ENCODE peak calls at places on chromosomes 4 and X, in seven cellular contexts. R is GM06990; P is GM03348; L is fibroblast of lung; N is kidney epithelial cell; A is left lung; V is stimulated activated CD4-positive, alpha-beta T cell treated with anti-CD3 and anti-CD28 coated beads, Interleukin-4, amount 100 ng/mL, for 4 hours. M is an unnamed sample.

GRCh38 chrX:39854772-39855747 is 242.7 kb downstream of the BCOR start:
- DNase-seq in V (peak), P (no peak), R (peak), N (no peak), A (no peak), L (no peak), M (no peak)

GRCh38 chr4:37561803-37562207 is 124.4 kb downstream of the RELL1 start:
- DNase-seq in N (peak), L (peak), P (no peak), V (no peak), A (no peak), R (no peak), M (peak)

GRCh38 chr4:7161721-7162214 is 30.6 kb upstream of the SORCS2 start:
- DNase-seq in V (no peak), N (no peak), L (peak), A (no peak), R (no peak), P (peak), M (no peak)

GRCh38 chrX:100928660-100929613 is at the start of gene XKRX:
- DNase-seq in L (peak), P (peak), N (no peak), R (peak), V (peak), A (peak), M (peak)

GRCh38 chr4:39823193-39823592 is 125.3 kb downstream of the UBE2K start:
- DNase-seq in R (no peak), N (no peak), P (peak), V (no peak), A (no peak), L (peak), M (no peak)

GRCh38 chrX:17291998-17292658 is 82.9 kb upstream of the NHS start:
- DNase-seq in A (no peak), N (no peak), V (no peak), L (peak), P (no peak), R (no peak), M (no peak)

GRCh38 chr4:181807771-181808170 is 435.4 kb upstream of the TENM3 start:
- DNase-seq in P (peak), N (no peak), A (no peak), L (peak), R (no peak), V (no peak), M (no peak)

GRCh38 chr4:10006236-10006603 is 15.1 kb downstream of the SLC2A9 start:
- DNase-seq in V (no peak), R (no peak), P (peak), N (peak), L (peak), A (no peak), M (peak)

GRCh38 chr4:107027379-107027778 is 8.7 kb downstream of the DKK2 start:
- DNase-seq in N (no peak), P (no peak), A (no peak), L (no peak), R (no peak), V (no peak), M (no peak)

GRCh38 chr4:38180456-38180855 is 220.3 kb downstream of the PTTG2 start:
- DNase-seq in V (no peak), N (no peak), L (no peak), R (no peak), P (no peak), A (no peak), M (no peak)

GRCh38 chr4:181289203-181289602 is 954.0 kb upstream of the TENM3 start:
- DNase-seq in V (no peak), P (no peak), R (no peak), N (no peak), L (no peak), A (no peak), M (no peak)

GRCh38 chr4:61783050-61783449 is 582.9 kb downstream of the ADGRL3 start:
- DNase-seq in L (no peak), A (no peak), V (no peak), R (no peak), P (no peak), N (no peak), M (no peak)

GRCh38 chrX:15151267-15152196 is 118.4 kb downstream of the ASB9 start:
- DNase-seq in A (no peak), N (no peak), P (no peak), L (no peak), R (peak), V (peak), M (no peak)

GRCh38 chr4:19256823-19257222 is 994.9 kb upstream of the SLIT2 start:
- DNase-seq in P (no peak), V (no peak), N (no peak), R (no peak), L (no peak), A (no peak), M (no peak)

GRCh38 chr4:145155268-145155870 is 25.0 kb downstream of the OTUD4 start:
- DNase-seq in N (no peak), A (no peak), V (no peak), L (no peak), R (no peak), P (no peak), M (no peak)

GRCh38 chr4:41505161-41505653 is 32.8 kb upstream of the LIMCH1 start:
- DNase-seq in R (no peak), N (no peak), L (peak), A (peak), V (no peak), P (peak), M (peak)

GRCh38 chr4:95129708-95130343 is 372.1 kb downstream of the BMPR1B start:
- DNase-seq in V (no peak), R (no peak), L (peak), N (peak), P (peak), A (no peak), M (peak)

GRCh38 chr4:173332963-173333657 is 1.0 kb downstream of the HMGB2 start:
- DNase-seq in R (peak), A (no peak), P (no peak), N (no peak), L (peak), V (peak), M (peak)

GRCh38 chr4:188295899-188296298 is 156.7 kb downstream of the TRIML1 start:
- DNase-seq in R (no peak), A (no peak), N (no peak), V (no peak), L (no peak), P (peak), M (no peak)

GRCh38 chrX:67619253-67619652 is 75.4 kb downstream of the AR start:
- DNase-seq in N (peak), P (peak), V (no peak), L (peak), A (no peak), R (no peak), M (peak)

GRCh38 chr4:154329939-154330338 is 161.7 kb downstream of the DCHS2 start:
- DNase-seq in P (peak), V (no peak), L (no peak), A (no peak), N (no peak), R (no peak), M (no peak)